ENCODE peak calls at places on chromosomes 6 and 20, in ten cellular contexts. M, X, J, P, U, Y, D, L, Q and C are unnamed samples.

GRCh38 chr6:124199226-124199625 is 395.6 kb downstream of the NKAIN2 start:
- DNase-seq in M (no peak), D (no peak), P (no peak), J (no peak), L (peak), U (no peak), X (no peak), Q (no peak), Y (no peak), C (no peak)

GRCh38 chr6:165034271-165034741 is 275.1 kb downstream of the C6orf118 start:
- DNase-seq in M (no peak), Q (no peak), D (no peak), U (no peak), X (no peak), Y (no peak), L (no peak), P (no peak), J (no peak), C (no peak)

GRCh38 chr6:155248021-155249001 is 15.5 kb upstream of the CLDN20 start:
- DNase-seq in X (no peak), P (no peak), U (peak), Y (peak), Q (no peak), J (peak), L (peak), M (no peak), D (peak), C (peak)

GRCh38 chr6:111764238-111765182 is 108.7 kb downstream of the FYN start:
- DNase-seq in U (no peak), L (no peak), D (no peak), J (no peak), P (no peak), Q (peak), M (no peak), Y (no peak), X (no peak), C (no peak)

GRCh38 chr20:61437280-61438206 is 185.5 kb downstream of the CDH4 start:
- DNase-seq in P (peak), M (no peak), J (no peak), Y (no peak), L (peak), Q (no peak), U (peak), X (no peak), D (no peak), C (no peak)

GRCh38 chr6:431986-432385 is 40.4 kb downstream of the IRF4 start:
- DNase-seq in M (no peak), Y (no peak), Q (no peak), X (no peak), U (peak), D (peak), L (no peak), J (no peak), P (no peak), C (no peak)

GRCh38 chr6:151096691-151097090 is 143.1 kb upstream of the AKAP12 start:
- DNase-seq in Y (no peak), D (no peak), P (no peak), L (no peak), Q (no peak), J (no peak), U (peak), X (no peak), M (no peak), C (no peak)

GRCh38 chr6:29943053-29943966 is 978 bp downstream of the HLA-A start:
- DNase-seq in P (no peak), U (no peak), X (no peak), M (no peak), L (no peak), Q (peak), Y (no peak), J (no peak), D (no peak), C (no peak)

GRCh38 chr6:129006685-129007514 is 124.0 kb downstream of the LAMA2 start:
- DNase-seq in D (no peak), M (no peak), P (no peak), X (no peak), U (no peak), Q (no peak), Y (no peak), L (no peak), J (no peak), C (no peak)

GRCh38 chr6:149931501-149931900 is 8.6 kb upstream of the RAET1G start:
- DNase-seq in M (no peak), D (no peak), J (no peak), P (peak), L (no peak), Q (no peak), Y (no peak), U (no peak), X (no peak), C (no peak)

GRCh38 chr6:121187200-121187832 is 147.0 kb downstream of the TBC1D32 start:
- DNase-seq in Q (no peak), Y (no peak), U (no peak), M (no peak), X (no peak), J (no peak), D (no peak), P (no peak), L (no peak), C (no peak)

GRCh38 chr20:16106191-16106849 is 466.9 kb downstream of the KIF16B start:
- DNase-seq in D (peak), M (no peak), L (no peak), X (no peak), Q (no peak), U (no peak), Y (no peak), J (no peak), P (no peak), C (no peak)

GRCh38 chr6:4388675-4389074 is 253.3 kb upstream of the ECI2 start:
- DNase-seq in P (no peak), Q (no peak), M (no peak), J (no peak), U (no peak), D (peak), X (no peak), L (no peak), Y (no peak), C (no peak)

GRCh38 chr20:60512436-60512835 is 554.2 kb downstream of the CDH26 start:
- DNase-seq in Y (no peak), X (no peak), P (no peak), M (peak), Q (no peak), U (peak), J (peak), D (peak), L (no peak), C (peak)

GRCh38 chr6:32271427-32271826 is 47.6 kb upstream of the NOTCH4 start:
- DNase-seq in J (no peak), Y (no peak), Q (no peak), M (no peak), L (no peak), X (no peak), U (no peak), D (no peak), P (no peak), C (no peak)

GRCh38 chr6:88629838-88630462 is 333.5 kb downstream of the RNGTT start:
- DNase-seq in Y (no peak), P (no peak), L (no peak), Q (no peak), J (no peak), X (no peak), M (no peak), D (peak), U (peak), C (no peak)

GRCh38 chr6:109038837-109039398 is 55.7 kb downstream of the SESN1 start:
- DNase-seq in U (no peak), P (no peak), J (no peak), Y (no peak), X (no peak), M (no peak), D (no peak), Q (no peak), L (no peak), C (no peak)

GRCh38 chr6:121695346-121695745 is 259.9 kb downstream of the GJA1 start:
- DNase-seq in M (no peak), D (no peak), Y (no peak), Q (no peak), U (no peak), X (no peak), L (no peak), P (no peak), J (no peak), C (no peak)

GRCh38 chr20:50369225-50370035 is 140.8 kb upstream of the PTPN1 start:
- DNase-seq in L (no peak), J (no peak), D (no peak), P (no peak), Q (no peak), U (no peak), Y (peak), X (no peak), M (no peak), C (no peak)

GRCh38 chr20:52031574-52032303 is 159.8 kb downstream of the ZFP64 start:
- DNase-seq in M (no peak), J (no peak), U (peak), P (no peak), D (peak), Q (no peak), X (no peak), L (no peak), Y (peak), C (peak)

GRCh38 chr6:56693246-56693607 is 50.5 kb upstream of the DST start:
- DNase-seq in M (peak), Y (peak), Q (no peak), J (peak), P (peak), U (peak), X (peak), D (peak), L (peak), C (peak)

GRCh38 chr6:2765896-2766766 is 938 bp downstream of the WRNIP1 start:
- DNase-seq in M (no peak), Y (no peak), J (no peak), U (peak), D (peak), L (no peak), Q (peak), P (peak), X (no peak), C (no peak)

GRCh38 chr6:13076575-13076974 is 251.8 kb downstream of the TBC1D7 start:
- DNase-seq in X (no peak), D (no peak), Q (no peak), Y (no peak), L (no peak), M (no peak), P (no peak), U (no peak), J (no peak), C (no peak)

GRCh38 chr6:15403094-15403493 is 157.2 kb downstream of the JARID2 start:
- DNase-seq in P (no peak), D (no peak), L (no peak), Q (no peak), Y (no peak), X (no peak), U (no peak), M (no peak), J (no peak), C (no peak)

GRCh38 chr6:39377530-39377929 is 55.0 kb upstream of the KCNK16 start:
- DNase-seq in J (peak), P (peak), L (peak), D (peak), X (peak), M (no peak), U (peak), Y (peak), Q (no peak), C (peak)

GRCh38 chr20:57195023-57195758 is 71.2 kb downstream of the BMP7 start:
- DNase-seq in Y (no peak), P (no peak), D (no peak), U (no peak), J (no peak), Q (no peak), L (no peak), X (no peak), M (no peak), C (peak)

GRCh38 chr20:905999-906520 is 10.1 kb downstream of the ANGPT4 start:
- DNase-seq in P (peak), U (no peak), Q (no peak), M (no peak), L (no peak), J (no peak), Y (no peak), D (no peak), X (no peak), C (no peak)